ENCODE peak calls at places on chromosomes 7 and 10, in six cellular contexts. Z is T-cell; D is adrenal gland; S is small intestine; K is central memory CD4-positive, alpha-beta T cell; L is renal cortical epithelial cell. R is an unnamed sample.

GRCh38 chr7:116984917-116985316 is 31.6 kb downstream of the ST7 start:
- DNase-seq in D (no peak), L (no peak), K (peak), Z (no peak), S (peak), R (no peak)

GRCh38 chr7:22452142-22452763 is 47.7 kb downstream of the STEAP1B start:
- DNase-seq in K (no peak), L (no peak), Z (no peak), D (peak), S (peak), R (peak)

GRCh38 chr10:100697070-100697469 is 48.3 kb upstream of the PAX2 start:
- DNase-seq in Z (no peak), K (no peak), S (peak), D (peak), L (peak), R (no peak)

GRCh38 chr7:78794101-78794500 is 659.4 kb downstream of the MAGI2 start:
- DNase-seq in L (no peak), D (no peak), K (no peak), Z (no peak), S (no peak), R (no peak)

GRCh38 chr7:7969306-7970112 is 913 bp downstream of the GLCCI1 start:
- DNase-seq in K (peak), L (peak), D (peak), S (peak), Z (peak), R (peak)

GRCh38 chr10:91511549-91512330 is 101.6 kb downstream of the HECTD2 start:
- DNase-seq in L (peak), Z (no peak), D (no peak), K (no peak), S (no peak), R (no peak)

GRCh38 chr10:32237644-32238345 is 109.2 kb downstream of the EPC1 start:
- DNase-seq in K (no peak), D (no peak), L (peak), S (no peak), Z (no peak), R (no peak)

GRCh38 chr7:99248391-99249067 is 24.1 kb upstream of the MYH16 start:
- DNase-seq in K (no peak), D (no peak), S (no peak), L (no peak), Z (no peak), R (no peak)

GRCh38 chr10:52883996-52884871 is 111.7 kb upstream of the MBL2 start:
- DNase-seq in S (peak), Z (no peak), K (no peak), L (peak), D (peak), R (peak)

GRCh38 chr7:107398161-107398560 is 71.7 kb upstream of the GPR22 start:
- DNase-seq in Z (no peak), S (no peak), K (no peak), D (no peak), L (no peak), R (peak)

GRCh38 chr7:2255145-2256139 is 13.4 kb downstream of the NUDT1 start:
- DNase-seq in D (no peak), S (no peak), K (no peak), Z (no peak), L (no peak), R (no peak)

GRCh38 chr10:110225756-110226554 is 18.6 kb downstream of the MXI1 start:
- DNase-seq in D (peak), L (peak), Z (peak), S (peak), K (peak), R (peak)